ENCODE peak calls at places on chromosome 14, in four cellular contexts. Q is progenitor cell of endocrine pancreas, T is endothelial cell, Y is omental fat pad. R is an unnamed sample.

GRCh38 chr14:88553886-88554457 is 835 bp downstream of the PTPN21 start:
- DNase-seq in Q (no peak), T (no peak), Y (no peak), R (no peak)

GRCh38 chr14:49677643-49678042 is 10.4 kb downstream of the POLE2 start:
- DNase-seq in Q (no peak), T (no peak), Y (no peak), R (no peak)

GRCh38 chr14:75522224-75522764 is at the start of gene BATF:
- DNase-seq in Q (no peak), T (no peak), Y (no peak), R (no peak)

GRCh38 chr14:50051706-50052105 is 64.7 kb downstream of the VCPKMT start:
- DNase-seq in Q (no peak), T (no peak), Y (no peak), R (no peak)

GRCh38 chr14:103908580-103908979 is 19.7 kb upstream of the TDRD9 start:
- DNase-seq in Q (no peak), T (no peak), Y (no peak), R (no peak)

GRCh38 chr14:60658116-60658515 is 8.8 kb upstream of the SIX1 start:
- DNase-seq in Q (no peak), T (no peak), Y (no peak), R (no peak)

GRCh38 chr14:77347746-77348145 is 26.9 kb downstream of the GSTZ1 start:
- DNase-seq in Q (no peak), T (no peak), Y (no peak), R (no peak)

GRCh38 chr14:61474021-61474420 is 152.6 kb downstream of the PRKCH start:
- DNase-seq in Q (no peak), T (no peak), Y (no peak), R (no peak)

GRCh38 chr14:33765251-33765650 is 185.6 kb downstream of the EGLN3 start:
- DNase-seq in Q (no peak), T (peak; percentile 62), Y (no peak), R (peak; percentile 80)

GRCh38 chr14:24952851-24953666 is 96.9 kb downstream of the STXBP6 start:
- DNase-seq in Q (no peak), T (peak; percentile 30), Y (no peak), R (peak; percentile 41)

GRCh38 chr14:31945074-31945613 is 132.0 kb upstream of the ARHGAP5 start:
- DNase-seq in Q (no peak), T (no peak), Y (no peak), R (no peak)

GRCh38 chr14:80427101-80427500 is 215.8 kb upstream of the DIO2 start:
- DNase-seq in Q (no peak), T (no peak), Y (no peak), R (no peak)

GRCh38 chr14:60805881-60806569 is 71.5 kb downstream of the MNAT1 start:
- DNase-seq in Q (no peak), T (no peak), Y (no peak), R (no peak)

GRCh38 chr14:102279282-102279681 is 25.7 kb downstream of the MOK start:
- DNase-seq in Q (no peak), T (no peak), Y (no peak), R (no peak)

GRCh38 chr14:30211326-30211725 is 283.7 kb upstream of the PRKD1 start:
- DNase-seq in Q (no peak), T (no peak), Y (no peak), R (no peak)

GRCh38 chr14:100398044-100398443 is 74.9 kb downstream of the SLC25A47 start:
- DNase-seq in Q (no peak), T (no peak), Y (no peak), R (no peak)

GRCh38 chr14:77406718-77407117 is 16.6 kb downstream of the NOXRED1 start:
- DNase-seq in Q (no peak), T (no peak), Y (no peak), R (no peak)

GRCh38 chr14:91354979-91355685 is 62.5 kb downstream of the CCDC88C start:
- DNase-seq in Q (peak; percentile 33), T (peak; percentile 71), Y (no peak), R (peak; percentile 77)

GRCh38 chr14:65224799-65225198 is 122.5 kb upstream of the MAX start:
- DNase-seq in Q (no peak), T (no peak), Y (no peak), R (peak; percentile 48)

GRCh38 chr14:101965145-101965531 is 765 bp downstream of the DYNC1H1 start:
- DNase-seq in Q (peak; percentile 37), T (peak; percentile 44), Y (peak; percentile 49), R (peak; percentile 61)

GRCh38 chr14:100406505-100407131 is 83.5 kb downstream of the SLC25A47 start:
- DNase-seq in Q (no peak), T (no peak), Y (no peak), R (no peak)

GRCh38 chr14:67285876-67286452 is 44.7 kb downstream of the PALS1 start:
- DNase-seq in Q (no peak), T (no peak), Y (no peak), R (no peak)
- TF ChIP-seq CTCF in Q (peak; percentile 75), T (peak; percentile 78), Y (no peak), R (peak; percentile 81)

GRCh38 chr14:69861170-69861569 is 18.0 kb upstream of the SMOC1 start:
- DNase-seq in Q (no peak), T (no peak), Y (no peak), R (no peak)

GRCh38 chr14:69860221-69860620 is 19.0 kb upstream of the SMOC1 start:
- DNase-seq in Q (no peak), T (no peak), Y (no peak), R (no peak)

GRCh38 chr14:69865701-69866365 is 13.4 kb upstream of the SMOC1 start:
- DNase-seq in Q (no peak), T (no peak), Y (no peak), R (no peak)

GRCh38 chr14:69859591-69859990 is 19.6 kb upstream of the SMOC1 start:
- DNase-seq in Q (no peak), T (no peak), Y (no peak), R (no peak)

DNA sequence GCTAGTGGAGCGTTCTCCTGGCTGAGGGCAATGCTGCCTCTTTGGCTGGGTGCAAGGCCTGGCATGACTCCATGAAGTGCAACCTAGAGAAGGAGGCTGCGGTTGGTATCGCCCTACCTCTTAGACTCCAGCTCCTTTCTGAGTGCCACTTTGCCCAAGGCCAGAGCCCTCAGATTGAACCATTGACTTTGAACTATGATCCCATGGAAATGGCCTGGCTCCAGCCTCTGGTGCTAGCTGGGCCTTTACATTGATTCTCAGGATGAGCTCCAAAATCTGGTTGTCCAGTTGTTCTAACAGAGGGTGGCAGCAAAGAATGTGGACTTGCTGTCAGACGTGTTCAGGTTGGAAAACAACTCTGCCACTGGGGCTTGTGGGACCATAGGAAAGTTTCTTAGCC is 16.1 kb upstream of the SMOC1 start:
- DNase-seq in Q (no peak), T (no peak), Y (no peak), R (no peak)
- TF ChIP-seq CTCF in Q (no peak), T (no peak), Y (no peak), R (no peak)

GRCh38 chr14:23300687-23301223 is 1.9 kb downstream of the PPP1R3E start:
- DNase-seq in Q (no peak), T (no peak), Y (no peak), R (peak; percentile 31)

GRCh38 chr14:23299186-23299521 is 3.5 kb downstream of the PPP1R3E start:
- DNase-seq in Q (no peak), T (no peak), Y (no peak), R (no peak)

GRCh38 chr14:23299986-23300686 is 2.5 kb downstream of the PPP1R3E start:
- DNase-seq in Q (no peak), T (no peak), Y (no peak), R (no peak)

GRCh38 chr14:23297878-23298277 is 4.8 kb downstream of the PPP1R3E start:
- DNase-seq in Q (no peak), T (no peak), Y (no peak), R (no peak)

GRCh38 chr14:23299558-23299957 is 3.1 kb downstream of the PPP1R3E start:
- DNase-seq in Q (no peak), T (no peak), Y (no peak), R (no peak)
- TF ChIP-seq CTCF in Q (peak; percentile 29), T (no peak), Y (no peak), R (peak; percentile 4)

GRCh38 chr14:93935213-93935612 is 8.1 kb downstream of the FAM181A start:
- DNase-seq in Q (no peak), T (no peak), Y (no peak), R (no peak)

GRCh38 chr14:93937519-93937918 is 10.4 kb downstream of the FAM181A start:
- DNase-seq in Q (no peak), T (no peak), Y (no peak), R (no peak)

GRCh38 chr14:93936926-93937325 is 9.8 kb downstream of the FAM181A start:
- DNase-seq in Q (no peak), T (no peak), Y (no peak), R (no peak)

GRCh38 chr14:93938766-93939303 is 11.7 kb downstream of the FAM181A start:
- DNase-seq in Q (no peak), T (no peak), Y (no peak), R (no peak)

DNA sequence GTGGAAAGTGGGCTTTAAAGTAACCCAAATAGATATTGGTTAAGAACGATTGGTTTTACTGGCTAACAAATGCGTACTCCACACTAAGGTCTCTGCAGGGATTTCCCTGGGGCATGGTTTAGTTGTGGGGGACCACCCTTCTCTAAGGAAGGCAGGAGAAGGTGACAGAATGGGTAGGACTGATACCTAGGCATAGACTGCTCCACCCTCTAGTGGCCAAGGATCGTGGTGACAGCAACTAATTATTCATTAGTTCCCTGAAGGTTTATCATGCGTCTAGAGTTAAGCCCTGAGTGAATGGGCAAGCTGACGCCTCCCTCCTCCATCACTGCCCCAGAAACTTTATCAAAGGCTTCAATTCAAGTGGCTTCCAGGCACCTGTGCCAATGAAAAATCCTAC is 9.1 kb downstream of the FAM181A start:
- DNase-seq in Q (no peak), T (no peak), Y (no peak), R (peak; percentile 51)
- TF ChIP-seq CTCF in Q (peak; percentile 60), T (peak; percentile 57), Y (no peak), R (peak; percentile 78)

DNA sequence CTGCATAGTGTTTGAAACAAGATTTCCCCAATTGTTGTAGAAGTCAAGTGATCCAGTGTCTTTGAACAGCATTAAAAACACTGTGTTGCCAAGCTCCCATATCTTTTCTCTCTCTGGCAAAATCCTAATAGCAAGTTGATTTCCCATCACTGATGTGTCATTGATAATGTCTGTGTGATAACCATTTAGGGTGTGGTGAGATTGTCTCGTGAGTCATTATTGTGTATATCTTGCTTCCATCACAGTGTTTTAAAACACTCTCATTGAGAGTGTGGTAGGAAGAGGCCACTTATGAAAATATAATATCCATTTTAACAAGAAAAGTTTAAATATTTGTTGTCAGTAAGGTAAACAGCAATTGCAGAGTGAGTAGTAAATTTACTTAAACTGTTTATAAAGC is 74.7 kb downstream of the PRORP start:
- DNase-seq in Q (no peak), T (no peak), Y (no peak), R (no peak)
- TF ChIP-seq CTCF in Q (no peak), T (no peak), Y (no peak), R (no peak)

R was measured in glutamatergic neuron.